ENCODE peak calls at places on chromosomes 11 and 22, in ten cellular contexts. H is psoas muscle, L is testis, S is left lung, P is COR-L47, G is fibroblast of lung, Y is head of caudate nucleus, X is NCI-H1436 treated with DMSO at 0.1 percent for 48 hours, Q is ascending aorta, D is posterior vena cava. A is an unnamed sample.

GRCh38 chr11:34522188-34522587 is 8.6 kb upstream of the ELF5 start:
- DNase-seq in P (no peak), D (no peak), X (no peak), H (no peak), Y (no peak), S (no peak), Q (no peak), G (no peak), L (no peak), A (no peak)

GRCh38 chr11:74989269-74989655 is 529 bp downstream of the NEU3 start:
- DNase-seq in Y (no peak), L (no peak), G (peak; percentile 20), P (no peak), Q (no peak), S (no peak), D (no peak), X (no peak), H (no peak), A (no peak)

GRCh38 chr11:43856988-43857387 is 23.6 kb upstream of the ALKBH3 start:
- DNase-seq in P (no peak), Y (no peak), L (no peak), X (no peak), G (peak; percentile 19), Q (no peak), S (no peak), D (no peak), H (no peak), A (no peak)

GRCh38 chr22:46541536-46541935 is 4.1 kb upstream of the CELSR1 start:
- DNase-seq in H (peak; percentile 5), P (no peak), Q (no peak), X (no peak), L (no peak), S (no peak), D (no peak), Y (no peak), G (no peak), A (no peak)

GRCh38 chr11:47437218-47437745 is 11.0 kb upstream of the PSMC3 start:
- DNase-seq in H (no peak), Y (no peak), G (no peak), P (no peak), L (no peak), S (no peak), X (no peak), D (no peak), Q (no peak), A (no peak)

GRCh38 chr11:6742260-6742659 is 29.5 kb downstream of the OR2AG2 start:
- DNase-seq in G (no peak), X (no peak), S (no peak), H (no peak), D (no peak), Y (no peak), L (no peak), Q (no peak), P (no peak), A (no peak)

GRCh38 chr11:95692526-95693270 is 96.9 kb downstream of the FAM76B start:
- DNase-seq in Y (no peak), D (no peak), S (no peak), H (no peak), L (no peak), X (no peak), Q (no peak), P (no peak), G (peak; percentile 51), A (no peak)

GRCh38 chr11:69166186-69167115 is 10.7 kb downstream of the SMIM38 start:
- DNase-seq in G (peak; percentile 84), H (no peak), D (no peak), Q (peak; percentile 77), Y (peak; percentile 30), X (no peak), S (peak; percentile 58), L (no peak), P (no peak), A (no peak)

GRCh38 chr11:118318112-118319030 is 13.8 kb downstream of the CD3E start:
- DNase-seq in H (no peak), L (no peak), P (no peak), S (no peak), Y (no peak), Q (no peak), G (no peak), X (no peak), D (no peak), A (no peak)

GRCh38 chr11:3107608-3108182 is 50.5 kb upstream of the CARS1 start:
- DNase-seq in X (no peak), Y (no peak), D (peak; percentile 71), G (no peak), L (no peak), P (no peak), S (peak; percentile 14), H (peak; percentile 50), Q (peak; percentile 61), A (no peak)

GRCh38 chr22:24803064-24803542 is 2.9 kb upstream of the SGSM1 start:
- DNase-seq in H (peak; percentile 64), Y (peak; percentile 62), Q (peak; percentile 74), P (peak; percentile 24), D (no peak), G (peak; percentile 29), S (peak; percentile 37), L (peak; percentile 76), X (no peak), A (no peak)

GRCh38 chr22:47381240-47381639 is 618.8 kb downstream of the TBC1D22A start:
- DNase-seq in L (no peak), P (no peak), Y (no peak), H (no peak), X (no peak), Q (peak; percentile 11), G (no peak), S (no peak), D (peak; percentile 57), A (no peak)

GRCh38 chr11:87035976-87036583 is 1.7 kb upstream of the TMEM135 start:
- DNase-seq in S (no peak), H (no peak), Q (no peak), L (no peak), Y (no peak), G (no peak), P (no peak), X (no peak), D (no peak), A (no peak)

GRCh38 chr11:21811572-21811971 is 381.3 kb upstream of the ANO5 start:
- DNase-seq in L (peak; percentile 31), X (no peak), Y (no peak), G (no peak), H (no peak), D (no peak), Q (no peak), S (no peak), P (no peak), A (no peak)

GRCh38 chr22:30861688-30862552 is 106.7 kb downstream of the MORC2 start:
- DNase-seq in S (no peak), Q (peak; percentile 47), H (no peak), X (no peak), Y (no peak), G (no peak), L (peak; percentile 6), D (peak; percentile 62), P (no peak), A (no peak)